ENCODE peak calls at places on chromosome 12, in five cellular contexts. I is GM06990, G is stomach, D is fibroblast of the aortic adventitia, Y is fibroblast of lung. R is an unnamed sample.

GRCh38 chr12:13229504-13229903 is 33.0 kb downstream of the EMP1 start:
- DNase-seq in D (no peak), Y (no peak), G (no peak), I (no peak), R (no peak)

GRCh38 chr12:6230321-6231110 is 30.3 kb downstream of the CD9 start:
- DNase-seq in I (no peak), D (no peak), G (peak), Y (peak), R (peak)

GRCh38 chr12:3371018-3371417 is 120.0 kb upstream of the PRMT8 start:
- DNase-seq in D (no peak), Y (no peak), G (no peak), I (no peak), R (no peak)

GRCh38 chr12:113077057-113077858 is 20.7 kb downstream of the DTX1 start:
- DNase-seq in D (no peak), I (peak), Y (no peak), G (no peak), R (no peak)

GRCh38 chr12:91332305-91332704 is 149.7 kb upstream of the DCN start:
- DNase-seq in D (peak), I (no peak), Y (no peak), G (no peak), R (no peak)

GRCh38 chr12:53495903-53496751 is 3.1 kb downstream of the MAP3K12 start:
- DNase-seq in Y (peak), I (no peak), G (no peak), D (peak), R (peak)

GRCh38 chr12:47080725-47081502 is 1.2 kb upstream of the AMIGO2 start:
- DNase-seq in D (peak), I (peak), G (peak), Y (peak), R (peak)

GRCh38 chr12:54200412-54200811 is 11.6 kb upstream of the SMUG1 start:
- DNase-seq in Y (no peak), D (no peak), I (no peak), G (no peak), R (no peak)

GRCh38 chr12:15152864-15153263 is 68.4 kb downstream of the RERG start:
- DNase-seq in D (peak), Y (peak), G (no peak), I (no peak), R (peak)

GRCh38 chr12:49883065-49883464 is 20.6 kb downstream of the FAIM2 start:
- DNase-seq in Y (no peak), D (no peak), I (no peak), G (no peak), R (no peak)

GRCh38 chr12:26271889-26272492 is 76.6 kb downstream of the SSPN start:
- DNase-seq in Y (peak), G (peak), D (peak), I (peak), R (peak)

GRCh38 chr12:123223241-123223668 is 9.7 kb downstream of the MPHOSPH9 start:
- DNase-seq in G (no peak), I (peak), Y (no peak), D (no peak), R (no peak)

GRCh38 chr12:22083167-22083566 is 37.1 kb downstream of the CMAS start:
- DNase-seq in I (no peak), Y (peak), G (no peak), D (peak), R (peak)

GRCh38 chr12:123059501-123059900 is 79.0 kb downstream of the ARL6IP4 start:
- DNase-seq in I (no peak), G (no peak), D (no peak), Y (no peak), R (no peak)

GRCh38 chr12:24297516-24297915 is 348.0 kb upstream of the SOX5 start:
- DNase-seq in G (no peak), I (no peak), Y (peak), D (no peak), R (peak)

GRCh38 chr12:15602051-15602672 is 187.0 kb downstream of the EPS8 start:
- DNase-seq in Y (no peak), D (no peak), I (no peak), G (no peak), R (no peak)

GRCh38 chr12:116864371-116865160 is 16.7 kb downstream of the HRK start:
- DNase-seq in G (no peak), I (no peak), D (peak), Y (peak), R (peak)

GRCh38 chr12:67364228-67364627 is 95.1 kb downstream of the CAND1 start:
- DNase-seq in Y (no peak), D (peak), I (no peak), G (no peak), R (no peak)

GRCh38 chr12:125218952-125219351 is 153.7 kb downstream of the AACS start:
- DNase-seq in G (no peak), I (no peak), Y (no peak), D (peak), R (no peak)

GRCh38 chr12:45713108-45713507 is 16.4 kb upstream of the ARID2 start:
- DNase-seq in Y (peak), D (peak), G (no peak), I (no peak), R (peak)

GRCh38 chr12:2299207-2299606 is 246.4 kb downstream of the CACNA1C start:
- DNase-seq in Y (no peak), I (no peak), D (no peak), G (no peak), R (no peak)

GRCh38 chr12:120485914-120486881 is 9.7 kb upstream of the DYNLL1 start:
- DNase-seq in Y (no peak), I (peak), D (no peak), G (no peak), R (no peak)

GRCh38 chr12:86719381-86719780 is 463.2 kb upstream of the MGAT4C start:
- DNase-seq in D (no peak), G (no peak), I (no peak), Y (peak), R (no peak)

GRCh38 chr12:73547421-73547820 is 990.2 kb upstream of the ATXN7L3B start:
- DNase-seq in Y (no peak), D (no peak), I (no peak), G (no peak), R (peak)

GRCh38 chr12:67720383-67720856 is 71.9 kb downstream of the DYRK2 start:
- DNase-seq in I (no peak), Y (peak), G (no peak), D (peak), R (peak)

GRCh38 chr12:130825771-130826150 is 13.3 kb downstream of the STX2 start:
- DNase-seq in I (no peak), G (no peak), D (no peak), Y (no peak), R (no peak)

GRCh38 chr12:28331130-28331529 is 140.9 kb downstream of the CCDC91 start:
- DNase-seq in I (no peak), G (no peak), Y (peak), D (peak), R (peak)

GRCh38 chr12:112169966-112170365 is 44.6 kb downstream of the TRAFD1 start:
- DNase-seq in Y (no peak), G (no peak), D (no peak), I (no peak), R (no peak)

GRCh38 chr12:59651230-59651920 is 55.5 kb downstream of the SLC16A7 start:
- DNase-seq in G (no peak), Y (peak), D (peak), I (no peak), R (peak)

GRCh38 chr12:124520258-124520657 is 47.2 kb downstream of the NCOR2 start:
- DNase-seq in D (peak), G (peak), I (no peak), Y (peak), R (no peak)

GRCh38 chr12:113184900-113185179 is 438 bp downstream of the DDX54 start:
- DNase-seq in D (peak), I (peak), Y (peak), G (peak), R (peak)

GRCh38 chr12:39620664-39621658 is 1.4 kb upstream of the ABCD2 start:
- DNase-seq in D (peak), Y (peak), G (no peak), I (peak), R (peak)

GRCh38 chr12:71134405-71134804 is 23.4 kb downstream of the TSPAN8 start:
- DNase-seq in I (no peak), G (no peak), D (peak), Y (no peak), R (no peak)

GRCh38 chr12:125890366-125890905 is 825.2 kb downstream of the AACS start:
- DNase-seq in D (no peak), I (no peak), G (no peak), Y (peak), R (no peak)

GRCh38 chr12:94588271-94588785 is 62.0 kb downstream of the TMCC3 start:
- DNase-seq in I (no peak), Y (no peak), G (no peak), D (no peak), R (no peak)
- H3K4me3 ChIP-seq in I (no peak), Y (no peak), G (no peak), D (no peak), R (no peak)

GRCh38 chr12:12081836-12082497 is 11.2 kb downstream of the BCL2L14 start:
- DNase-seq in Y (peak), G (no peak), I (no peak), D (peak), R (peak)
- TF ChIP-seq CTCF in Y (peak), G (no peak), I (peak), D (no peak), R (peak)

DNA sequence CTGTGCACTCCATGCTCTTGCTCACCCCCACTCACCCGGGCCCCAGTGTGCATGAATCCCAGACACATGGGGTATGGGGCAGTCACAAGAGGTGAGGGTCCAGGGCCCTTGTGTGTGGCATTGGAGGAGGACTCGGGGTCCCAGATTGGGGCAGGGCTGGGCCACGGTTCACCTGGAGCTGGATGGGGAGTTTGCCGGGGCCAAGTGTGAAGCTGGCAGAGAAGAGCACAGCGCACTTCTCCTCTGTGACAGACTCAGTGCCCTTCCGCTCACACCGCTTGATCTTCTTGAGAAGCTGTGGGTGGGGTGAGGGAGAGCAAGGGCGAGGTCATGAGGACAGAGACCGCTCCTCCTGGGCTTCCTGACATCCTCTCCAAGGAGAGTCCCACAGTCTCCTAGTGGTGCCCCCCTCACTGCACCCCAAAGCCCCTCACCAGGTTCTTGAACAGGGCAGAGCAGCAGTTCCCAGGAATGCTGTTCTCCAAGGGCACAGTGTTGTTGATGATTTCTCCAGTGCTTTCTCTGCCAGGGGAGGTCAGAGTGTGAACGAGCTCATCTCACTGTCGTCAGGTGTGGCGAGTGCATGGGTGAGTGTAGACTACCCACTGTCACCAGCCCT is 6.8 kb downstream of the STAT6 start:
- DNase-seq in D (no peak), Y (no peak), I (no peak), G (peak), R (no peak)
- H3K4me3 ChIP-seq in D (no peak), Y (no peak), I (no peak), G (no peak), R (no peak)

GRCh38 chr12:51217133-51217967 is 512 bp downstream of the POU6F1 start:
- DNase-seq in I (peak), D (no peak), G (peak), Y (peak), R (peak)
- TF ChIP-seq CTCF in I (peak), D (peak), G (no peak), Y (no peak), R (peak)